ENCODE peak calls at places on chromosomes 4 and X, in four cellular contexts. X is aorta, F is right lobe of liver, A is cardiac muscle cell. I is an unnamed sample.

GRCh38 chr4:29320947-29321583 is 1399.1 kb upstream of the PCDH7 start:
- DNase-seq in X (no peak), F (no peak), A (peak; percentile 13), I (no peak)

GRCh38 chr4:145076473-145076855 is 21.5 kb downstream of the ANAPC10 start:
- DNase-seq in X (no peak), F (no peak), A (no peak), I (no peak)

GRCh38 chr4:140233811-140234696 is 80.1 kb upstream of the MAML3 start:
- DNase-seq in X (no peak), F (no peak), A (no peak), I (no peak)

GRCh38 chr4:8736083-8736825 is 135.4 kb downstream of the HMX1 start:
- DNase-seq in X (no peak), F (no peak), A (no peak), I (no peak)

GRCh38 chr4:28686618-28687017 is 1826.0 kb downstream of the STIM2 start:
- DNase-seq in X (no peak), F (peak; percentile 47), A (peak; percentile 68), I (no peak)

GRCh38 chrX:10022273-10022541 is 55.0 kb downstream of the CLDN34 start:
- DNase-seq in X (no peak), F (no peak), A (no peak), I (no peak)

GRCh38 chr4:74370912-74371311 is 6.0 kb downstream of the EREG start:
- DNase-seq in X (no peak), F (no peak), A (peak; percentile 60), I (no peak)

GRCh38 chrX:24259544-24260240 is 54.2 kb downstream of the SUPT20HL2 start:
- DNase-seq in X (no peak), F (peak; percentile 50), A (peak; percentile 81), I (no peak)

GRCh38 chr4:176792348-176793059 is at the start of gene VEGFC:
- DNase-seq in X (peak; percentile 85), F (peak; percentile 53), A (peak; percentile 87), I (peak; percentile 66)

DNA sequence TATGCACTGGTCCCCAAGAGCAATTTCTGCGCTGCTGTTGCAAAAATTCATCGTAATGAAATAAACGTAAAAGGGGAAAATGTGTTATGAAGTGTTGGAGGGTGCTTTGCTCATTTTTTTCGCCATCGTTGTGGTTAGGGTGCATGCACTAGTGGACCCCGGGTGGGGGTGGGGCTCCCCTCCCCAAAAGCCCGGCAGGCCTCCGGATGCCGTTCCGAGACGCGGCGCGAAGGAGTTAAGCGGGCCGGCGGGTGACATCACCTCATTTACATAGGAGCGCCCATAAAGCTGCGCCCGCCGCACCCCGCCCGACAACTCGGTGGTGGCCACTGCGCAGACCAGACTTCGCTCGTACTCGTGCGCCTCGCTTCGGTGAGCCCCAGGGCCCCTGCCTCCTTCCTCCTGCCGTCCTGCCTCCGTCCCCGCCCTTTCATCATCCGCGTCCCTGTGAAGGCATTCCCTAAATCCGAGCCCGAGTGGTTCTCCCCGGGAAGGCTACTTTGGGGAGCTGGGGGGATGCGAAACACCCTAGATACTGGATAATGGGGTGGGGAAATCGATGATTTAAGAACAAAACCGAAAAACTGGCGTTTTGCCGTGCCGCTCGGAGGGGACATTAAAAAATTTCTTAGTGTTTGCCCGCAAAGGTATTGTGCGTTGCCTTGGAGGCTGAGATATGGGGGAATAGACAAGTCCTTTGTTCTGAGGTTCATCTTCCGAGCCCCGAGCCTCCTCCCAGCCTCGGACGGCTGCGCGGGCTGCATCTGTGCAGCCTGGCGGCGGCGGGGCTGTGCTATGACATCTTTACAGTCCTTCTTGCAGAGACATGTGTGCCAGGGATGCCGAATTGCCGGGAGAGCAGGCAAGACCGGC is at the start of gene TMSB4X:
- DNase-seq in X (peak; percentile 95), F (peak; percentile 86), A (peak; percentile 74), I (peak; percentile 90)
- H3K4me3 ChIP-seq in X (peak within 1 kb of the TSS; percentile 94), F (peak within 1 kb of the TSS; percentile 73), A (peak within 1 kb of the TSS; percentile 91), I (peak within 1 kb of the TSS; percentile 76)

GRCh38 chr4:5710962-5711478 is at the start of gene EVC:
- DNase-seq in X (peak; percentile 95), F (peak; percentile 73), A (peak; percentile 76), I (peak; percentile 81)
- H3K4me3 ChIP-seq in X (peak within 1 kb of the TSS; percentile 88), F (peak within 1 kb of the TSS; percentile 46), A (peak within 1 kb of the TSS; percentile 40), I (peak within 1 kb of the TSS; percentile 63)

GRCh38 chr4:1172971-1173757 is 781 bp upstream of the SPON2 start:
- DNase-seq in X (no peak), F (peak; percentile 82), A (no peak), I (no peak)
- H3K4me3 ChIP-seq in X (no peak overlapping the region), F (peak overlapping the region; percentile 39), A (no peak overlapping the region), I (no peak overlapping the region)

GRCh38 chr4:184479516-184479950 is 5.2 kb upstream of the IRF2 start:
- DNase-seq in X (no peak), F (no peak), A (no peak), I (no peak)

GRCh38 chr4:184474261-184475095 is at the start of gene IRF2:
- DNase-seq in X (peak; percentile 98), F (peak; percentile 98), A (peak; percentile 95), I (peak; percentile 98)

GRCh38 chr4:184475096-184475461 is 729 bp upstream of the IRF2 start:
- DNase-seq in X (peak; percentile 79), F (peak; percentile 61), A (peak; percentile 23), I (peak; percentile 64)

GRCh38 chr4:184476660-184477059 is 2.3 kb upstream of the IRF2 start:
- DNase-seq in X (no peak), F (no peak), A (no peak), I (no peak)

GRCh38 chr4:184477201-184477999 is 3.0 kb upstream of the IRF2 start:
- DNase-seq in X (no peak), F (no peak), A (no peak), I (no peak)
- H3K4me3 ChIP-seq in X (no peak overlapping the region), F (no peak overlapping the region), A (no peak overlapping the region), I (no peak overlapping the region)

DNA sequence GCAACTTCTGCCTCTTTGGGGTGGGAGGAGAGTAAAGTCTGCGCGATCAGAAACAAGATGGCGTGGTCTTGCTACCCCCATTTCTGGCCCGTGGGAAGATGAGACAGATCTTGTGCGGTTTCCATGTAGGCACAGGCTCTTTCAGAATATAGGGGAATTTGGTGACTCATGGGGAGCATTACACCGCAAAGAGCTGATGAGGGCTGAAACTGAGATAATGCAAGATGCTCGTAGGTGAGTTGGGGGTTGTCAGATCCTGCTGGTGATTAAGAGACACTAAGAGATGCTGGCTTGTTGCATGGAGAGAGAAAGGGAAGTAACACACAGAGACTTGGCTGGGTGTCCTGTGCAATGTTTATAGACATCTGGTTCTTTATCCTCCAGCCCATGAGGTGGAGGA is 1.5 kb downstream of the EVC start:
- DNase-seq in X (no peak), F (no peak), A (no peak), I (no peak)
- H3K4me3 ChIP-seq in X (no peak overlapping the region), F (no peak overlapping the region), A (no peak overlapping the region), I (peak overlapping the region; percentile 63)

DNA sequence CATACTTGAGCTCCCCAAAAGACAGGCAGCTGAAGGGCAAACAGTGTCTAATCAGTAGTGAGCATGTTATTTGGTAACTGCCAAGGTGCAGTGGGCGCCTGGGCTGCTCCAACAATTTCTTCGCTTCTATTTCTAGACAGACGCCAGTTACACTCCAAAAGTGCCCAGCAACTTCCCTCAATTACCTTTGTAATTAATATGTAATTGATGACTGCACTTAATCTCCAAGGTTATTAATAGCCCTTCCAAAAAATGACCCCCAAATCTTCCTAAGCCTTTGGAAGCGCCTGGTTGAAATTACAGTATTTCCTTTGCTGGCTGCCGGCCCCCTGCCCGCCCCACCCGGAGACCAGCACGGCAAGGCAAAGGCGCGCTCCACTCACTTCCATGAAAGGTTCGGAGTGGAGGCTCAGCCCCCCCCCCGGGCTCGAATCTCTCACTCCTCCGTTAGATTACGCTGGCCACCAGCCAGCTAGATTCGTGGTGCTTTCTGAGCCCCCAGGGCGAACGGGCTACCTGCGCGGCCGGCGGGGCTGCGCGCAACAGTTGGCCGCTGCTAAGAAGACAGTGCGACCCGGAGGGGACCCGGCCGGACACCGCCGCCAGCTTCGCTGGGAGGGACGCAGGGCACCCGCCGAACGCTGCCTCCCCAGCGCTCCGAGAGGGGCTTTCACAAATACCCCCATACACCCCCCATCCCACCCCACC is 1.9 kb downstream of the GPC4 start:
- DNase-seq in X (peak; percentile 77), F (no peak), A (peak; percentile 63), I (no peak)
- H3K4me3 ChIP-seq in X (peak overlapping the region; percentile 71), F (no peak overlapping the region), A (peak overlapping the region; percentile 78), I (peak overlapping the region; percentile 62)

GRCh38 chr4:170497729-170498128 is 408.0 kb upstream of the AADAT start:
- DNase-seq in X (no peak), F (no peak), A (no peak), I (no peak)
- H3K4me3 ChIP-seq in X (peak overlapping the region; percentile 1), F (no peak overlapping the region), A (no peak overlapping the region), I (no peak overlapping the region)

GRCh38 chrX:101388604-101389003 is 2.2 kb upstream of the RPL36A start:
- DNase-seq in X (no peak), F (no peak), A (no peak), I (no peak)

GRCh38 chrX:101385795-101386541 is at the start of gene BTK:
- DNase-seq in X (no peak), F (no peak), A (no peak), I (peak; percentile 51)

GRCh38 chrX:101386542-101386885 is 523 bp upstream of the BTK start:
- DNase-seq in X (no peak), F (no peak), A (no peak), I (no peak)

GRCh38 chrX:101383679-101384078 is 2.3 kb downstream of the BTK start:
- DNase-seq in X (no peak), F (no peak), A (no peak), I (no peak)

GRCh38 chrX:101385026-101385684 is 836 bp downstream of the BTK start:
- DNase-seq in X (no peak), F (no peak), A (no peak), I (no peak)
- H3K4me3 ChIP-seq in X (no peak overlapping the region), F (no peak overlapping the region), A (no peak overlapping the region), I (peak overlapping the region; percentile 35)